ENCODE peak calls at places on chromosomes 1 and 21, in ten cellular contexts. Z, R, U, D, H, F, M, P, V and I are unnamed samples.
A peak's percentile ranks its signal among the peaks of the same experiment; 100 is the strongest.

GRCh38 chr1:24872446-24872845 is 57.6 kb downstream of the RUNX3 start:
- DNase-seq in Z (no peak), R (no peak), U (no peak), D (no peak), H (no peak), F (no peak), M (no peak), P (no peak), V (no peak), I (no peak)

GRCh38 chr1:243452092-243452491 is 196.3 kb downstream of the SDCCAG8 start:
- DNase-seq in Z (no peak), R (no peak), U (no peak), D (no peak), H (no peak), F (no peak), M (no peak), P (no peak), V (no peak), I (no peak)

GRCh38 chr1:193543259-193543658 is 356.8 kb upstream of the B3GALT2 start:
- DNase-seq in Z (no peak), R (no peak), U (no peak), D (no peak), H (no peak), F (no peak), M (no peak), P (no peak), V (peak; percentile 35), I (peak; percentile 46)

GRCh38 chr1:185300152-185300551 is 16.9 kb downstream of the IVNS1ABP start:
- DNase-seq in Z (no peak), R (no peak), U (no peak), D (no peak), H (peak; percentile 6), F (no peak), M (no peak), P (no peak), V (no peak), I (no peak)

GRCh38 chr1:54051936-54052469 is 1.0 kb downstream of the TMEM59 start:
- DNase-seq in Z (no peak), R (no peak), U (no peak), D (no peak), H (peak; percentile 50), F (no peak), M (peak; percentile 61), P (no peak), V (no peak), I (no peak)

GRCh38 chr1:90761781-90762589 is 44.9 kb upstream of the BARHL2 start:
- DNase-seq in Z (no peak), R (no peak), U (no peak), D (no peak), H (no peak), F (no peak), M (no peak), P (no peak), V (no peak), I (no peak)

GRCh38 chr1:28770601-28771165 is 33.9 kb downstream of the YTHDF2 start:
- DNase-seq in Z (no peak), R (no peak), U (no peak), D (no peak), H (no peak), F (no peak), M (no peak), P (no peak), V (no peak), I (no peak)

GRCh38 chr1:46533179-46533864 is 18.1 kb downstream of the KNCN start:
- DNase-seq in Z (peak; percentile 26), R (peak; percentile 75), U (peak; percentile 75), D (no peak), H (no peak), F (peak; percentile 36), M (peak; percentile 21), P (no peak), V (peak; percentile 64), I (no peak)

GRCh38 chr21:36048357-36048756 is 12.0 kb downstream of the SETD4 start:
- DNase-seq in Z (no peak), R (no peak), U (no peak), D (no peak), H (no peak), F (no peak), M (no peak), P (no peak), V (no peak), I (no peak)

GRCh38 chr1:90579212-90579802 is 137.8 kb downstream of the BARHL2 start:
- DNase-seq in Z (peak; percentile 40), R (no peak), U (no peak), D (peak; percentile 9), H (peak; percentile 72), F (peak; percentile 33), M (peak; percentile 11), P (peak; percentile 7), V (peak; percentile 53), I (no peak)

GRCh38 chr21:33940164-33940563 is 24.6 kb upstream of the ATP5PO start:
- DNase-seq in Z (peak; percentile 79), R (no peak), U (no peak), D (peak; percentile 65), H (no peak), F (peak; percentile 94), M (no peak), P (no peak), V (peak; percentile 48), I (no peak)

GRCh38 chr1:37704966-37705365 is 12.7 kb downstream of the CDCA8 start:
- DNase-seq in Z (peak; percentile 44), R (no peak), U (no peak), D (no peak), H (no peak), F (no peak), M (no peak), P (peak; percentile 51), V (no peak), I (peak; percentile 36)

GRCh38 chr21:17925900-17926299 is 106.7 kb upstream of the C21orf91 start:
- DNase-seq in Z (peak; percentile 24), R (no peak), U (no peak), D (no peak), H (peak; percentile 50), F (peak; percentile 52), M (no peak), P (no peak), V (peak; percentile 39), I (no peak)

GRCh38 chr1:39395357-39395831 is 96.0 kb upstream of the BMP8A start:
- DNase-seq in Z (peak; percentile 90), R (no peak), U (no peak), D (peak; percentile 82), H (peak; percentile 72), F (peak; percentile 79), M (peak; percentile 62), P (no peak), V (peak; percentile 27), I (no peak)

GRCh38 chr1:21451212-21451611 is 11.3 kb downstream of the NBPF3 start:
- DNase-seq in Z (peak; percentile 91), R (no peak), U (no peak), D (no peak), H (peak; percentile 48), F (peak; percentile 80), M (peak; percentile 83), P (peak; percentile 62), V (no peak), I (peak; percentile 67)

GRCh38 chr1:92476071-92476607 is 10.6 kb downstream of the GFI1 start:
- DNase-seq in Z (no peak), R (no peak), U (no peak), D (no peak), H (no peak), F (no peak), M (no peak), P (no peak), V (no peak), I (no peak)

GRCh38 chr1:110336300-110337039 is 2.7 kb upstream of the RBM15 start:
- DNase-seq in Z (no peak), R (no peak), U (no peak), D (no peak), H (peak; percentile 27), F (no peak), M (no peak), P (peak; percentile 29), V (no peak), I (peak; percentile 26)

GRCh38 chr1:28601696-28602095 is 9.6 kb downstream of the RAB42 start:
- DNase-seq in Z (peak; percentile 97), R (no peak), U (no peak), D (peak; percentile 90), H (peak; percentile 93), F (peak; percentile 90), M (peak; percentile 78), P (peak; percentile 76), V (peak; percentile 45), I (peak; percentile 67)

GRCh38 chr1:150076985-150077384 is 9.4 kb downstream of the VPS45 start:
- DNase-seq in Z (no peak), R (no peak), U (no peak), D (no peak), H (no peak), F (no peak), M (no peak), P (no peak), V (no peak), I (no peak)
- H3K4me3 ChIP-seq in Z (no peak overlapping the region), R (no peak overlapping the region), U (no peak overlapping the region), D (no peak overlapping the region), H (no peak overlapping the region), F (no peak overlapping the region), M (no peak overlapping the region), P (no peak overlapping the region), V (no peak overlapping the region), I (no peak overlapping the region)

DNA sequence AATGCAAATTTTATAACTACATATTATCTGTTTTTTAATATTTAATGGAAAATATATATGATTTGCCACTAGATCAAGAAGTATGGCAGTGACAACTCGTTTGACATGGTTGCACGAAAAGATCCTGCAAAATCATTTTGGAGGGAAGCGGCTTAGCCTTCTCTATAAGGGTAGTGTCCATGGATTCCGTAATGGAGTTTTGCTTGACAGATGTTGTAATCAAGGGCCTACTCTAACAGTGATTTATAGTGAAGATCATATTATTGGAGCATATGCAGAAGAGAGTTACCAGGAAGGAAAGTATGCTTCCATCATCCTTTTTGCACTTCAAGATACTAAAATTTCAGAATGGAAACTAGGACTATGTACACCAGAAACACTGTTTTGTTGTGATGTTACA is 483 bp downstream of the IFI44 start:
- DNase-seq in Z (no peak), R (no peak), U (no peak), D (no peak), H (no peak), F (no peak), M (peak; percentile 44), P (no peak), V (no peak), I (no peak)
- H3K4me3 ChIP-seq in Z (no peak overlapping the region), R (peak overlapping the region; percentile 48), U (peak overlapping the region; percentile 53), D (peak overlapping the region; percentile 44), H (no peak overlapping the region), F (peak overlapping the region; percentile 83), M (peak overlapping the region; percentile 32), P (no peak overlapping the region), V (no peak overlapping the region), I (peak overlapping the region; percentile 17)

DNA sequence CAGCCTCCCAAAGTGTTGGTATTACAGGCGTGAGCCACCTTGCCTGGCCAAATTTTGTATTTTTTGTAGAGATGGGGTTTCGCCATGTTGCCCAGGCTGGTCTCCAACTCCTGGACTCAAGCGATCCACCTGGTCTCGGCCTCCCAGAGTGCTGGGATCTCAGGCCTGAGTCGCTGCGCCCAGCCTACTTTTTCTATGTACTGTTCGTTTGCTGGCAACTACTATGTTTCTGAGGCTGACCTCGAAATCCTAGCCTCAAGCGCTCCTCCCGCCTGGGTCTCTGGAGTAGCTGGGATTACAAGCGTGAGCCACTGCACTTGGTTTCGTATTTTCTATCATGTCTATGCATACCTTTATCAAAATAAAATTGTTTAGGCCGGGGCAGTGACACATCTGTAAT is 675 bp upstream of the TEKT2 start:
- DNase-seq in Z (no peak), R (no peak), U (no peak), D (no peak), H (no peak), F (no peak), M (no peak), P (no peak), V (no peak), I (no peak)
- H3K4me3 ChIP-seq in Z (no peak overlapping the region), R (no peak overlapping the region), U (no peak overlapping the region), D (no peak overlapping the region), H (no peak overlapping the region), F (no peak overlapping the region), M (no peak overlapping the region), P (no peak overlapping the region), V (no peak overlapping the region), I (no peak overlapping the region)

GRCh38 chr1:94538243-94538827 is 3.2 kb downstream of the F3 start:
- DNase-seq in Z (no peak), R (no peak), U (no peak), D (no peak), H (no peak), F (peak; percentile 42), M (no peak), P (no peak), V (peak; percentile 24), I (no peak)
- H3K4me3 ChIP-seq in Z (peak overlapping the region; percentile 92), R (peak overlapping the region; percentile 18), U (peak overlapping the region; percentile 85), D (peak overlapping the region; percentile 5), H (no peak overlapping the region), F (peak overlapping the region; percentile 38), M (no peak overlapping the region), P (no peak overlapping the region), V (peak overlapping the region; percentile 78), I (peak overlapping the region; percentile 86)